ENCODE peak calls at places on chromosome 19, in eight cellular contexts. One of them, this sample, is unnamed.

GRCh38 chr19:44973982-44974735 is 19.0 kb downstream of the CLPTM1 start:
- DNase-seq in endothelial cell: no peak
- DNase-seq in putamen: no peak
- DNase-seq in stomach: no peak
- DNase-seq in activated naive CD4-positive, alpha-beta T cell: no peak
- DNase-seq in AG10803: no peak
- DNase-seq in neural crest cell: no peak
- DNase-seq in activated CD8-positive, alpha-beta memory T cell treated with anti-CD3 and anti-CD28 coated beads for 24 hours: no peak
- DNase-seq in this sample: no peak

GRCh38 chr19:38111898-38112297 is 112.1 kb downstream of the DPF1 start:
- DNase-seq in endothelial cell: no peak
- DNase-seq in putamen: no peak
- DNase-seq in stomach: no peak
- DNase-seq in activated naive CD4-positive, alpha-beta T cell: no peak
- DNase-seq in AG10803: no peak
- DNase-seq in neural crest cell: no peak
- DNase-seq in activated CD8-positive, alpha-beta memory T cell treated with anti-CD3 and anti-CD28 coated beads for 24 hours: no peak
- DNase-seq in this sample: no peak

GRCh38 chr19:50252111-50252886 is 48.9 kb downstream of the MYH14 start:
- DNase-seq in endothelial cell: no peak
- DNase-seq in putamen: no peak
- DNase-seq in stomach: no peak
- DNase-seq in activated naive CD4-positive, alpha-beta T cell: no peak
- DNase-seq in AG10803: no peak
- DNase-seq in neural crest cell: peak
- DNase-seq in activated CD8-positive, alpha-beta memory T cell treated with anti-CD3 and anti-CD28 coated beads for 24 hours: peak
- DNase-seq in this sample: no peak

GRCh38 chr19:18951721-18952281 is 10.8 kb upstream of the HOMER3 start:
- DNase-seq in endothelial cell: no peak
- DNase-seq in putamen: no peak
- DNase-seq in stomach: no peak
- DNase-seq in activated naive CD4-positive, alpha-beta T cell: no peak
- DNase-seq in AG10803: peak
- DNase-seq in neural crest cell: no peak
- DNase-seq in activated CD8-positive, alpha-beta memory T cell treated with anti-CD3 and anti-CD28 coated beads for 24 hours: no peak
- DNase-seq in this sample: no peak

GRCh38 chr19:4186087-4186993 is 3.9 kb downstream of the ANKRD24 start:
- DNase-seq in endothelial cell: peak
- DNase-seq in putamen: no peak
- DNase-seq in stomach: peak
- DNase-seq in activated naive CD4-positive, alpha-beta T cell: peak
- DNase-seq in AG10803: peak
- DNase-seq in neural crest cell: peak
- DNase-seq in activated CD8-positive, alpha-beta memory T cell treated with anti-CD3 and anti-CD28 coated beads for 24 hours: peak
- DNase-seq in this sample: peak

GRCh38 chr19:50331187-50332013 is 2.2 kb upstream of the KCNC3 start:
- DNase-seq in endothelial cell: no peak
- DNase-seq in putamen: no peak
- DNase-seq in stomach: no peak
- DNase-seq in activated naive CD4-positive, alpha-beta T cell: no peak
- DNase-seq in AG10803: no peak
- DNase-seq in neural crest cell: no peak
- DNase-seq in activated CD8-positive, alpha-beta memory T cell treated with anti-CD3 and anti-CD28 coated beads for 24 hours: no peak
- DNase-seq in this sample: peak

GRCh38 chr19:737591-738093 is 13.3 kb upstream of the MISP start:
- DNase-seq in endothelial cell: peak
- DNase-seq in putamen: no peak
- DNase-seq in stomach: peak
- DNase-seq in activated naive CD4-positive, alpha-beta T cell: peak
- DNase-seq in AG10803: peak
- DNase-seq in neural crest cell: peak
- DNase-seq in activated CD8-positive, alpha-beta memory T cell treated with anti-CD3 and anti-CD28 coated beads for 24 hours: peak
- DNase-seq in this sample: peak

GRCh38 chr19:14410775-14411134 is 8.4 kb downstream of the DDX39A start:
- DNase-seq in endothelial cell: no peak
- DNase-seq in putamen: no peak
- DNase-seq in stomach: no peak
- DNase-seq in activated naive CD4-positive, alpha-beta T cell: no peak
- DNase-seq in AG10803: no peak
- DNase-seq in neural crest cell: no peak
- DNase-seq in activated CD8-positive, alpha-beta memory T cell treated with anti-CD3 and anti-CD28 coated beads for 24 hours: no peak
- DNase-seq in this sample: no peak

GRCh38 chr19:47719047-47719885 is 6.0 kb downstream of the EHD2 start:
- DNase-seq in endothelial cell: no peak
- DNase-seq in putamen: peak
- DNase-seq in stomach: peak
- DNase-seq in activated naive CD4-positive, alpha-beta T cell: no peak
- DNase-seq in AG10803: peak
- DNase-seq in neural crest cell: no peak
- DNase-seq in activated CD8-positive, alpha-beta memory T cell treated with anti-CD3 and anti-CD28 coated beads for 24 hours: no peak
- DNase-seq in this sample: no peak

GRCh38 chr19:35901854-35902661 is at the start of gene HCST:
- DNase-seq in endothelial cell: no peak
- DNase-seq in putamen: no peak
- DNase-seq in stomach: no peak
- DNase-seq in activated naive CD4-positive, alpha-beta T cell: peak
- DNase-seq in AG10803: peak
- DNase-seq in neural crest cell: no peak
- DNase-seq in activated CD8-positive, alpha-beta memory T cell treated with anti-CD3 and anti-CD28 coated beads for 24 hours: peak
- DNase-seq in this sample: no peak

GRCh38 chr19:8081569-8082550 is 29.3 kb downstream of the CCL25 start:
- DNase-seq in endothelial cell: no peak
- DNase-seq in putamen: no peak
- DNase-seq in stomach: no peak
- DNase-seq in activated naive CD4-positive, alpha-beta T cell: no peak
- DNase-seq in AG10803: no peak
- DNase-seq in neural crest cell: no peak
- DNase-seq in activated CD8-positive, alpha-beta memory T cell treated with anti-CD3 and anti-CD28 coated beads for 24 hours: no peak
- DNase-seq in this sample: no peak

GRCh38 chr19:17495639-17496265 is 15.7 kb upstream of the PGLS start:
- DNase-seq in endothelial cell: no peak
- DNase-seq in putamen: no peak
- DNase-seq in stomach: no peak
- DNase-seq in activated naive CD4-positive, alpha-beta T cell: no peak
- DNase-seq in AG10803: no peak
- DNase-seq in neural crest cell: no peak
- DNase-seq in activated CD8-positive, alpha-beta memory T cell treated with anti-CD3 and anti-CD28 coated beads for 24 hours: no peak
- DNase-seq in this sample: no peak

GRCh38 chr19:51282335-51282734 is 29.1 kb upstream of the IGLON5 start:
- DNase-seq in endothelial cell: no peak
- DNase-seq in putamen: no peak
- DNase-seq in stomach: no peak
- DNase-seq in activated naive CD4-positive, alpha-beta T cell: no peak
- DNase-seq in AG10803: no peak
- DNase-seq in neural crest cell: no peak
- DNase-seq in activated CD8-positive, alpha-beta memory T cell treated with anti-CD3 and anti-CD28 coated beads for 24 hours: no peak
- DNase-seq in this sample: no peak

GRCh38 chr19:10510301-10510802 is 6.9 kb downstream of the S1PR5 start:
- DNase-seq in endothelial cell: peak
- DNase-seq in putamen: no peak
- DNase-seq in stomach: no peak
- DNase-seq in activated naive CD4-positive, alpha-beta T cell: peak
- DNase-seq in AG10803: no peak
- DNase-seq in neural crest cell: peak
- DNase-seq in activated CD8-positive, alpha-beta memory T cell treated with anti-CD3 and anti-CD28 coated beads for 24 hours: peak
- DNase-seq in this sample: peak

GRCh38 chr19:8421484-8422461 is 8.7 kb downstream of the MARCHF2 start:
- DNase-seq in endothelial cell: no peak
- DNase-seq in putamen: no peak
- DNase-seq in stomach: peak
- DNase-seq in activated naive CD4-positive, alpha-beta T cell: no peak
- DNase-seq in AG10803: no peak
- DNase-seq in neural crest cell: no peak
- DNase-seq in activated CD8-positive, alpha-beta memory T cell treated with anti-CD3 and anti-CD28 coated beads for 24 hours: no peak
- DNase-seq in this sample: no peak

GRCh38 chr19:55322495-55322894 is 2.6 kb downstream of the TMEM150B start:
- DNase-seq in endothelial cell: no peak
- DNase-seq in putamen: no peak
- DNase-seq in stomach: no peak
- DNase-seq in activated naive CD4-positive, alpha-beta T cell: no peak
- DNase-seq in AG10803: no peak
- DNase-seq in neural crest cell: no peak
- DNase-seq in activated CD8-positive, alpha-beta memory T cell treated with anti-CD3 and anti-CD28 coated beads for 24 hours: no peak
- DNase-seq in this sample: no peak

GRCh38 chr19:18999016-18999758 is 34.1 kb downstream of the SUGP2 start:
- DNase-seq in endothelial cell: no peak
- DNase-seq in putamen: no peak
- DNase-seq in stomach: no peak
- DNase-seq in activated naive CD4-positive, alpha-beta T cell: no peak
- DNase-seq in AG10803: no peak
- DNase-seq in neural crest cell: no peak
- DNase-seq in activated CD8-positive, alpha-beta memory T cell treated with anti-CD3 and anti-CD28 coated beads for 24 hours: no peak
- DNase-seq in this sample: no peak

GRCh38 chr19:1357695-1358094 is 26.0 kb upstream of the NDUFS7 start:
- DNase-seq in endothelial cell: no peak
- DNase-seq in putamen: no peak
- DNase-seq in stomach: no peak
- DNase-seq in activated naive CD4-positive, alpha-beta T cell: no peak
- DNase-seq in AG10803: no peak
- DNase-seq in neural crest cell: no peak
- DNase-seq in activated CD8-positive, alpha-beta memory T cell treated with anti-CD3 and anti-CD28 coated beads for 24 hours: no peak
- DNase-seq in this sample: no peak

GRCh38 chr19:38392707-38393308 is 4.3 kb downstream of the SPRED3 start:
- DNase-seq in endothelial cell: no peak
- DNase-seq in putamen: no peak
- DNase-seq in stomach: peak
- DNase-seq in activated naive CD4-positive, alpha-beta T cell: no peak
- DNase-seq in AG10803: no peak
- DNase-seq in neural crest cell: no peak
- DNase-seq in activated CD8-positive, alpha-beta memory T cell treated with anti-CD3 and anti-CD28 coated beads for 24 hours: no peak
- DNase-seq in this sample: peak

This sample was measured in HuH-7.5.